ENCODE peak calls at places on chromosomes 5 and 9, in six cellular contexts. R is ovary, F is neural progenitor cell, E is fibroblast of pulmonary artery, X is choroid plexus epithelial cell, O is cardiac muscle cell. C is an unnamed sample.

GRCh38 chr5:72133212-72133990 is 26.1 kb downstream of the MAP1B start:
- DNase-seq in R (no peak), F (no peak), E (peak; percentile 74), X (no peak), O (no peak), C (no peak)

GRCh38 chr9:73154760-73155159 is 3.1 kb downstream of the ANXA1 start:
- DNase-seq in R (no peak), F (no peak), E (no peak), X (no peak), O (no peak), C (peak; percentile 22)

GRCh38 chr5:100407053-100407452 is 128.1 kb upstream of the FAM174A start:
- DNase-seq in R (no peak), F (no peak), E (no peak), X (no peak), O (no peak), C (no peak)

GRCh38 chr9:14907360-14907685 is 2.9 kb downstream of the FREM1 start:
- DNase-seq in R (no peak), F (peak; percentile 83), E (no peak), X (no peak), O (peak; percentile 26), C (no peak)

GRCh38 chr9:98374385-98375051 is 119.1 kb upstream of the TBC1D2 start:
- DNase-seq in R (no peak), F (no peak), E (peak; percentile 99), X (peak; percentile 81), O (peak; percentile 57), C (peak; percentile 18)

GRCh38 chr9:112489039-112489546 is 2.5 kb downstream of the KIAA1958 start:
- DNase-seq in R (no peak), F (peak; percentile 42), E (no peak), X (no peak), O (peak; percentile 58), C (no peak)

GRCh38 chr9:93091056-93091452 is 5.0 kb upstream of the CARD19 start:
- DNase-seq in R (peak; percentile 4), F (no peak), E (no peak), X (no peak), O (no peak), C (no peak)

GRCh38 chr9:81190659-81191058 is 498.7 kb downstream of the TLE1 start:
- DNase-seq in R (no peak), F (no peak), E (no peak), X (no peak), O (no peak), C (no peak)

GRCh38 chr5:80248378-80248777 is 7.5 kb downstream of the SERINC5 start:
- DNase-seq in R (no peak), F (no peak), E (no peak), X (no peak), O (no peak), C (no peak)

GRCh38 chr5:153718713-153719112 is 228.2 kb downstream of the GRIA1 start:
- DNase-seq in R (no peak), F (no peak), E (no peak), X (no peak), O (no peak), C (no peak)

GRCh38 chr9:133704711-133705181 is 33.4 kb downstream of the SARDH start:
- DNase-seq in R (no peak), F (no peak), E (no peak), X (no peak), O (no peak), C (no peak)

DNA sequence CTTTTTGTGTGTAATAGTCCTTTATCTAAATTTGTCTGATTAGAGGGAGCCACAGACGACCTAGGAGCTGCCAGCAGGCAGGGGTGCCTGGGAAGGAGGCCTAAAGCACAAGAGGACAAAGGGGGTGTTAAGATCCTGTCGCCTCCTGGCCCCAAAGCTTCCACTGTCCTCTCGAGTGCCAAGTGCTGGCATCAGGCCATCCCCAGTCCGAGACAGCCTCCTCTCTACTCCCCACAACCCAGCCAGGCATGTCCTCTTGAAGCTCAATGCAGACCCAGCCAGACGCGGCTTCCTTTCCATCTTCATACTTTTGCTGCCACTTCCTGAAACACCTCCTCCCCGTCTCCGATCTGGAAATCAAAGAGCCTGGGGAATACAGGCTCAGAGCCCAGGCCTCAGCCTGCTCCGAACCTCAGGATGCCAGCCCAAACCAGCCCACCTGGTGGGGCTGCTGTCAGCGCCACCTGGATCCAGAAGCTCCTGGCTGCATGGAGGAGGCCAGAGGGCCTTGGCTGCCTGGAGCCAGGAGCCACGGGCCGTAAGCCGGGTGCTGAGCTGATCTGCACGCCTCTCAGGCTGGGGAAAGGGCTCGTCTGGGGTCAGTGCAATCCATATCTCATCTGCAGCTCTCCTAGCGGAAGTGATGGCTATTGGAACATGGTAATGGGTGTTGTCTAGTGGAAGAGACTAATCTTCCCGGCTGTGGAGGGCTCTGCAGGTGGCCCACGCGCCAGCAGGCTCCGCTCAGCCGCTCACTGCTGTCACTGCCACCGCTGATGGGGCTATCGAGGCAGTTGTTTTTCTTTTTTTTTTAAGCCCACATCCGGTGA is 60.2 kb upstream of the FUBP3 start:
- DNase-seq in R (no peak), F (no peak), E (no peak), X (no peak), O (no peak), C (no peak)
- TF ChIP-seq CTCF in R (no peak), F (no peak), E (no peak), X (no peak), O (no peak), C (no peak)

DNA sequence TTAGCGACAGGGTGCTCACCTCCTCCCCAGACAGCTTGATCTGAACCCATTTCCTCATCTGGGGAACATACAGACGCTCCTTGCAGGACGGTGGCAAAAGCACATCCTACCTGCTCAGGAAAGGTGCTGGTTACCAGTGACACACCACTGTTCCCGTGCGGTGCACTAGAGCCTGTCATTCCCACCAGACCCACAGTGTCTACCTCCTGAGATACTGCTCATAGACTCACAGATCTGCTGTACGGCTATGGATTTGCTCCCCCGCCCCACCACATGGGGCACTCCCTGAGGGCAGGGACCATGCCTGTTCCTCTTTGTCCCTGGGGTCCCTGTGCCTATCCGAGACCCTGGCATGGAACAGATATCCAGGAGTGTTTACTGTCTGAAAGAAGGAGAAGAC is 208.9 kb downstream of the PAX5 start:
- DNase-seq in R (no peak), F (no peak), E (no peak), X (no peak), O (no peak), C (no peak)
- TF ChIP-seq CTCF in R (no peak), F (no peak), E (no peak), X (no peak), O (no peak), C (no peak)

GRCh38 chr9:91207889-91208651 is 153.6 kb downstream of the AUH start:
- DNase-seq in R (no peak), F (no peak), E (peak; percentile 63), X (peak; percentile 92), O (peak; percentile 23), C (peak; percentile 84)

GRCh38 chr9:91207481-91207888 is 154.2 kb downstream of the AUH start:
- DNase-seq in R (no peak), F (no peak), E (peak; percentile 45), X (peak; percentile 86), O (no peak), C (no peak)

GRCh38 chr9:91211414-91211813 is 150.3 kb downstream of the AUH start:
- DNase-seq in R (no peak), F (no peak), E (no peak), X (no peak), O (no peak), C (no peak)

GRCh38 chr9:91210318-91210717 is 151.4 kb downstream of the AUH start:
- DNase-seq in R (no peak), F (no peak), E (no peak), X (no peak), O (no peak), C (no peak)

DNA sequence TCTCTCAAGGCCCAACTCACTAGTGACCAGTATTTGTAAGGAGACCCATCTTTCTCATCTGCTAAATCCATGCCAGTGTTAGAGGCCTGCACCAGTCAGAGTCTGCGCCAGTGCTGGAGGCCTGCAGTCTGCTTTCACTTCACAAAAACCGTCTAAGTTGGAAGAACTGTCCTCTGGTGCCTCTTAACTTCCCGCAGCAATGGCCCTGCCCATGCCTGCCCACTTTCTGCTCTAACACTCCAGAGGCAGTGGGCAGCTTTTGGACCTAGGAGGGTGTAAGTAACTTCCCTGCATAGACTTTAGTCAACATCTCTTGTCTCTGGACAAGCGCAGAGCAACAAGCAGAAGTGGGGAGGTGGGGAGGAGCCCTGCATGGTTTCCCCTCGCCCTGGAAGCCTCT is 152.9 kb downstream of the AUH start:
- DNase-seq in R (no peak), F (no peak), E (no peak), X (no peak), O (no peak), C (no peak)
- TF ChIP-seq CTCF in R (no peak), F (no peak), E (no peak), X (no peak), O (no peak), C (no peak)

GRCh38 chr5:140734354-140734753 is 34.1 kb downstream of the ZMAT2 start:
- DNase-seq in R (no peak), F (peak; percentile 12), E (peak; percentile 14), X (peak; percentile 28), O (peak; percentile 18), C (peak; percentile 25)
- TF ChIP-seq CTCF in R (no peak), F (peak; percentile 36), E (peak; percentile 20), X (peak; percentile 34), O (peak; percentile 3), C (peak; percentile 16)

C was measured in MCF 10A.